ENCODE peak calls at places on chromosomes 7 and 10, in six cellular contexts. L is ovary, V is IMR-90, B is upper lobe of left lung, X is K562, E is body of pancreas. Q is an unnamed sample. For H3K4me1, the result is how much of the 10 kb centered on the place peaks cover.

GRCh38 chr10:46552526-46553237 is 3.8 kb downstream of the GPRIN2 start:
- DNase-seq in B (no peak), L (no peak), X (no peak), V (no peak), E (no peak), Q (peak)

GRCh38 chr7:148356303-148356702 is 234.3 kb upstream of the C7orf33 start:
- DNase-seq in L (peak), B (no peak), E (peak), X (no peak), V (no peak), Q (peak)

GRCh38 chr7:85529197-85529596 is 342.3 kb upstream of the SEMA3D start:
- DNase-seq in E (peak), V (peak), L (no peak), X (no peak), B (no peak), Q (peak)

GRCh38 chr10:5659702-5660528 is 6.5 kb downstream of the ASB13 start:
- DNase-seq in L (peak), V (peak), B (no peak), X (no peak), E (peak), Q (peak)

GRCh38 chr7:122689346-122690109 is 9.4 kb downstream of the RNF133 start:
- DNase-seq in X (no peak), E (no peak), V (no peak), B (peak), L (no peak), Q (no peak)

GRCh38 chr7:57211428-57212100 is 79.3 kb upstream of the ZNF479 start:
- DNase-seq in X (no peak), B (no peak), V (no peak), E (no peak), L (no peak), Q (no peak)

GRCh38 chr7:123665157-123665556 is 9.5 kb downstream of the LMOD2 start:
- DNase-seq in X (no peak), B (no peak), E (no peak), L (no peak), V (peak), Q (no peak)

GRCh38 chr10:111873041-111873440 is 310.5 kb downstream of the GPAM start:
- DNase-seq in E (no peak), L (no peak), V (no peak), B (no peak), X (no peak), Q (no peak)

GRCh38 chr7:77989981-77990566 is 191.5 kb downstream of the PHTF2 start:
- DNase-seq in V (no peak), B (no peak), E (peak), L (no peak), X (peak), Q (no peak)

GRCh38 chr10:133127291-133128125 is 32.5 kb upstream of the KNDC1 start:
- DNase-seq in L (peak), B (peak), V (no peak), X (peak), E (peak), Q (peak)

GRCh38 chr7:118111347-118111746 is 72.6 kb upstream of the LSM8 start:
- DNase-seq in E (no peak), V (no peak), L (no peak), B (no peak), X (no peak), Q (no peak)

GRCh38 chr10:30645340-30645827 is 15.8 kb upstream of the LYZL2 start:
- DNase-seq in B (no peak), V (peak), X (no peak), L (no peak), E (no peak), Q (no peak)

GRCh38 chr10:23157239-23157661 is 34.9 kb upstream of the PTF1A start:
- DNase-seq in V (no peak), E (no peak), B (no peak), X (no peak), L (no peak), Q (no peak)

GRCh38 chr10:68501691-68502090 is 25.6 kb downstream of the SLC25A16 start:
- DNase-seq in E (no peak), B (no peak), L (no peak), X (no peak), V (no peak), Q (no peak)

GRCh38 chr10:72742077-72742476 is 50.1 kb downstream of the MCU start:
- DNase-seq in E (no peak), X (no peak), B (no peak), L (no peak), V (no peak), Q (no peak)

GRCh38 chr10:60434418-60435046 is 44.9 kb upstream of the ANK3 start:
- DNase-seq in L (peak), E (peak), B (no peak), V (peak), X (peak), Q (no peak)

GRCh38 chr7:108415821-108416536 is 40.3 kb downstream of the NRCAM start:
- DNase-seq in E (peak), X (no peak), V (no peak), B (no peak), L (no peak), Q (no peak)

GRCh38 chr7:93228302-93228701 is 2.0 kb upstream of the HEPACAM2 start:
- DNase-seq in V (peak), E (no peak), L (no peak), B (no peak), X (peak), Q (no peak)

GRCh38 chr10:126170367-126170766 is 217.9 kb downstream of the ADAM12 start:
- DNase-seq in E (no peak), V (no peak), L (no peak), X (no peak), B (no peak), Q (no peak)

GRCh38 chr7:26658698-26659084 is 205.7 kb downstream of the SKAP2 start:
- DNase-seq in L (no peak), E (no peak), B (no peak), V (no peak), X (no peak), Q (no peak)

GRCh38 chr10:13987472-13987871 is 343.3 kb downstream of the FRMD4A start:
- DNase-seq in B (no peak), L (no peak), E (no peak), X (no peak), V (peak), Q (no peak)

GRCh38 chr10:49666054-49666453 is 13.4 kb upstream of the C10orf53 start:
- DNase-seq in B (no peak), V (no peak), E (no peak), X (no peak), L (no peak), Q (no peak)

GRCh38 chr7:138125119-138125518 is 48.9 kb downstream of the AKR1D1 start:
- DNase-seq in B (no peak), L (no peak), E (no peak), X (no peak), V (no peak), Q (no peak)

GRCh38 chr7:7329321-7329720 is 147.0 kb downstream of the C1GALT1 start:
- DNase-seq in V (no peak), L (no peak), E (no peak), X (no peak), B (no peak), Q (no peak)

GRCh38 chr10:72375173-72375572 is 20.5 kb upstream of the DNAJB12 start:
- DNase-seq in X (no peak), E (no peak), B (no peak), L (no peak), V (peak), Q (no peak)

GRCh38 chr7:5295039-5296014 is 12.6 kb downstream of the SLC29A4 start:
- DNase-seq in B (no peak), E (no peak), X (no peak), L (no peak), V (no peak), Q (no peak)

GRCh38 chr10:59657724-59658123 is 51.9 kb downstream of the SLC16A9 start:
- DNase-seq in E (no peak), X (no peak), L (no peak), V (no peak), B (no peak), Q (no peak)

GRCh38 chr7:40733578-40733977 is 598.8 kb downstream of the SUGCT start:
- DNase-seq in B (no peak), X (no peak), V (no peak), L (no peak), E (no peak), Q (no peak)

GRCh38 chr7:150942591-150943452 is 35.3 kb downstream of the KCNH2 start:
- DNase-seq in X (no peak), L (no peak), E (no peak), B (no peak), V (no peak), Q (no peak)

GRCh38 chr10:13340068-13340467 is 8.0 kb downstream of the SEPHS1 start:
- DNase-seq in B (no peak), L (no peak), E (no peak), X (no peak), V (no peak), Q (no peak)

GRCh38 chr7:71377469-71377868 is 245.5 kb downstream of the GALNT17 start:
- DNase-seq in B (no peak), X (no peak), L (no peak), E (no peak), V (no peak), Q (peak)

GRCh38 chr10:103394180-103394579 is 2.1 kb downstream of the ATP5MK start:
- DNase-seq in X (peak), E (no peak), L (no peak), B (peak), V (no peak), Q (no peak)

GRCh38 chr7:1358376-1359050 is 100.8 kb downstream of the MICALL2 start:
- DNase-seq in V (no peak), E (no peak), B (peak), X (no peak), L (no peak), Q (peak)

GRCh38 chr7:34011711-34012110 is 106.4 kb downstream of the BMPER start:
- DNase-seq in V (no peak), X (no peak), E (no peak), L (no peak), B (no peak), Q (no peak)

GRCh38 chr7:158067219-158067930 is 520.2 kb downstream of the PTPRN2 start:
- DNase-seq in X (no peak), V (no peak), B (peak), L (no peak), E (peak), Q (no peak)

GRCh38 chr7:150357277-150357676 is 11.3 kb upstream of the REPIN1 start:
- DNase-seq in B (no peak), V (no peak), L (no peak), X (peak), E (no peak), Q (no peak)

GRCh38 chr7:73435471-73436009 is 2.0 kb downstream of the FZD9 start:
- DNase-seq in X (no peak), L (no peak), V (no peak), E (no peak), B (peak), Q (no peak)

GRCh38 chr7:11911900-11912299 is 79.9 kb upstream of the THSD7A start:
- DNase-seq in B (no peak), V (no peak), L (no peak), E (no peak), X (no peak), Q (no peak)

GRCh38 chr7:36512607-36513006 is 122.9 kb downstream of the ANLN start:
- DNase-seq in B (no peak), E (no peak), V (no peak), X (peak), L (no peak), Q (no peak)

GRCh38 chr7:127021019-127021738 is 231.6 kb downstream of the GRM8 start:
- DNase-seq in B (no peak), L (no peak), X (no peak), V (no peak), E (no peak), Q (no peak)

DNA sequence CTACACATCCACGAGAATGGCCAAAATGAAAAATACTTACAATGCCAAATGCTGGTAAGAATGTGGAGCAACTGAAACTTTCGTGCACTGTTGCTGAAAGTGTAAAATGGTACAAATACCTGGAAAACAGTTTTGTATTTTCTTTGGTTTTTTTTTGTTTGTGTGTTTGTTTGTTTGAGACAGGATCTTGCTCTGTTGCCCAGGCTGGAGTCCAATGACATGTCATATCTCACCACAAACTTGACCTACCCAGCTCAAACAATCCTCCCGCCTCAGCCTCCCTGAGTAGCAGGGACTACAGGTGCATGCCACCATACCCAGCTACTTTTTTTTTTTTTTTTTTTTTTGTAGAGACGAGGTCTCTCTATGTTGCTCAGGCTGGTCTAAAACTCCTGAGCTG is 35.6 kb upstream of the CAV2 start:
- DNase-seq in L (no peak), E (no peak), X (no peak), B (no peak), V (no peak), Q (no peak)
- H3K27ac ChIP-seq in L (no peak), E (no peak), X (no peak), B (no peak), V (no peak), Q (no peak)

GRCh38 chr10:8211631-8212030 is 157.1 kb downstream of the GATA3 start:
- DNase-seq in L (no peak), V (no peak), X (no peak), E (no peak), B (no peak), Q (no peak)

GRCh38 chr10:8216893-8217292 is 162.4 kb downstream of the GATA3 start:
- DNase-seq in E (no peak), L (no peak), B (no peak), X (no peak), V (no peak), Q (no peak)

GRCh38 chr10:8214587-8214986 is 160.1 kb downstream of the GATA3 start:
- DNase-seq in X (no peak), E (no peak), V (no peak), L (no peak), B (no peak), Q (no peak)

DNA sequence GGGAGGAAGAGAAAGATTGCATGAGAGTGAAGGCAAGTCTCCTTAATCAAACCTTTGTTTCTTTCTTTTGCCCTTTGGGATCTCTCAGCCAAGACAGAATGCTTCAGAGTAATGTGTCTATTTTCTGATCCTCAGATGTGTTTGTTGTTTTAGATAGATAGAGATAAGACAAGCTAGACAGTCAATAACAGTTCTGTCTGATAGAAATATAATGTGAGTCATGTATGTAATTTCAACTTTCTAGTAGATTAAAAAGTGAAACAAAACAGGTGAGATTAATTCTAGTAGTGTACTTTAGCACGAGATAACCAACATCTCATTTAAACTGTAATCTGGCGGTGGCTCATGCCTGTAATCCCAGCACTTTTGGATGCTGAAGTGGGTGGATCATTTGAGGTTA is 159.2 kb downstream of the GATA3 start:
- DNase-seq in L (no peak), V (no peak), B (no peak), X (no peak), E (no peak), Q (no peak)
- TF ChIP-seq POLR2A in L (no peak), V (no peak), B (no peak), X (no peak), E (no peak), Q (no peak)

GRCh38 chr10:35336921-35337741 is 822 bp downstream of the CCNY start:
- DNase-seq in E (peak), L (peak), X (no peak), B (peak), V (no peak), Q (peak)

GRCh38 chr10:35334297-35334696 is 2.0 kb upstream of the CCNY start:
- DNase-seq in B (no peak), L (no peak), E (no peak), V (no peak), X (no peak), Q (no peak)

GRCh38 chr10:35336084-35336831 is at the start of gene CCNY:
- DNase-seq in X (peak), E (peak), L (peak), V (peak), B (peak), Q (peak)

GRCh38 chr10:35335133-35335532 is 1.2 kb upstream of the CCNY start:
- DNase-seq in E (no peak), V (peak), L (no peak), B (no peak), X (no peak), Q (no peak)

GRCh38 chr10:35335718-35336083 is 608 bp upstream of the CCNY start:
- DNase-seq in V (no peak), E (no peak), X (no peak), L (no peak), B (no peak), Q (no peak)
- H3K4me1 ChIP-seq in V (under half), E (under half), X (under half), L (under half), B (under half), Q (under half)

GRCh38 chr10:87870154-87870553 is 6.7 kb downstream of the PTEN start:
- DNase-seq in V (no peak), B (no peak), X (no peak), E (no peak), L (no peak), Q (no peak)

GRCh38 chr10:87872828-87873227 is 9.4 kb downstream of the PTEN start:
- DNase-seq in L (no peak), B (no peak), E (no peak), X (no peak), V (no peak), Q (no peak)

GRCh38 chr10:87878664-87879459 is 15.4 kb downstream of the PTEN start:
- DNase-seq in B (no peak), L (no peak), X (peak), V (no peak), E (no peak), Q (no peak)

GRCh38 chr10:87873656-87874055 is 10.2 kb downstream of the PTEN start:
- DNase-seq in B (no peak), L (no peak), X (no peak), V (no peak), E (no peak), Q (no peak)

GRCh38 chr10:87875929-87876571 is 12.6 kb downstream of the PTEN start:
- DNase-seq in X (no peak), L (no peak), E (no peak), B (no peak), V (no peak), Q (no peak)
- H3K27ac ChIP-seq in X (no peak), L (no peak), E (peak), B (no peak), V (no peak), Q (peak)

DNA sequence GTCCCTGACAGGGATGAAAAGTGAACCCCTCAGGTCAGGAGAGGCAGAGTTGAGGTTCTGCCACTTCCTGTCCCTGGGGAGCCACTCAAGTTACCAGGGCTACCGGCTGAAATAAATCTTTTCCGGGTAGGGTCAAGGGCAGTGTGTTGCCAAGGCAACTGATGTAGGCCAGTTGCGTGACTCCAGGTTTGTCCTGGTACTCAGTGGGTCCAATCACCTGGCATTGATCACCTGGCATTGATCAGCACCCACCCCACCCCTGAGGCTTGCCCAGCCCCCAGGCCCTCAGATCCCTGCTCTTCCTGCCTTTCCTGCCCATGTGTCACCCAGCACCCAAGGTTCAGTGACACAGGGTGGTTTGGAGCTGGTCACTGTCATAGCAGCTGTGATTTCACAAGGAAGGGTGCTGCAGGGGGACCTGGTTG is 5.9 kb downstream of the SAP25 start:
- DNase-seq in E (peak), V (no peak), L (no peak), B (no peak), X (no peak), Q (peak)
- TF ChIP-seq POLR2A in E (no peak), V (no peak), L (no peak), B (no peak), X (no peak), Q (no peak)

DNA sequence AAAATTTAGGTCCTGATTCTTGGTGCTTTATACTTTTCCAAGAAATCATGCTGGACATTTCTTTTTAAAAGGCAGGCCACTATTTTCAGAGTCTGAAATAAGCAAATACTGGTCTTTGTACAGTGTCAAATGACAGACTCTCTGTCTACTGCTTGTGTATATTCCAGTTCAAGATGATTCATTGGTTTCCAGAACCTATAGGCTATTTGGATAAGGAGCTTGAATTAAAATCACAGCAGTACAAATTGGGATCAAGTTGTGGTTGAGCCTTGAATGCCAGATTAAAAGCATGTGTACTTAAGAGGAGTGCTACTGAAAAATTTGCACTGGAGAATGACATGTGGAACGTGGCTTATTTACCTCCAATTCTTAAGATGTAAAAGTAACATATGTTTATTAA is 10.7 kb downstream of the KMT2E start:
- DNase-seq in V (peak), B (no peak), X (no peak), E (no peak), L (no peak), Q (no peak)
- H3K4me1 ChIP-seq in V (under half), B (half or more), X (under half), E (half or more), L (under half), Q (half or more)

DNA sequence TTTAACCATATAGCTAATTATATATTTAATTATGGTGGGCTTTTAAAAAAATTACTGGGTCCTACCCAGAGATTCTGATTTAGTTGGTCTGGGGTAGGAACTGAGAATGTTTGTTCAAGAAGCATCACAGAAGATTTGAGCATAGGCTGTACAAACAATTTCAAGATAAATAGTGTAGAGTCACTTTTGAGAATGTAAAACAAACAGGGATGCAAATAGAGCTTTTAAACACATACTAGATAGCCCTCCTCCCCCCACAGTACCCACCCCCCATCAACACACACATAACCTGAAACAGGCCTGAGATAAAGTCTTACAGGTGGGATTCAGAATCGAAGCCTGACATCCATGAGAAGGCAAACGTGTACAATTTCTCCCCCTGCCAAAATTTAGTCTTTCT is 15.6 kb upstream of the REEP3 start:
- DNase-seq in X (no peak), V (no peak), B (no peak), E (no peak), L (no peak), Q (no peak)
- H3K27ac ChIP-seq in X (no peak), V (no peak), B (no peak), E (no peak), L (no peak), Q (no peak)